ENCODE peak calls at places on chromosomes 5 and 9, in four cellular contexts. G is CD8-positive, alpha-beta T cell; N is OCI-LY7; L is neural crest cell. E is an unnamed sample.
A peak's percentile ranks its signal among the peaks of the same experiment; 100 is the strongest.

GRCh38 chr5:58266402-58266801 is 193.5 kb downstream of the PLK2 start:
- DNase-seq in G (no peak), N (no peak), L (no peak), E (no peak)

GRCh38 chr5:133531634-133532033 is 80.7 kb downstream of the FSTL4 start:
- DNase-seq in G (no peak), N (no peak), L (no peak), E (no peak)

GRCh38 chr9:81906656-81907055 is 21.6 kb upstream of the SPATA31D4 start:
- DNase-seq in G (no peak), N (no peak), L (no peak), E (no peak)

GRCh38 chr9:108521063-108521462 is 334.7 kb downstream of the ACTL7B start:
- DNase-seq in G (no peak), N (no peak), L (no peak), E (no peak)

GRCh38 chr5:74643160-74643562 is 2.6 kb upstream of the ENC1 start:
- DNase-seq in G (no peak), N (no peak), L (no peak), E (no peak)

GRCh38 chr9:107425110-107426025 is 64.2 kb downstream of the KLF4 start:
- DNase-seq in G (peak; percentile 6), N (peak; percentile 34), L (peak; percentile 78), E (peak; percentile 60)

GRCh38 chr5:106423109-106423897 is 1247.4 kb downstream of the EFNA5 start:
- DNase-seq in G (no peak), N (no peak), L (no peak), E (peak; percentile 68)

GRCh38 chr5:77176429-77176828 is 34.1 kb upstream of the PDE8B start:
- DNase-seq in G (no peak), N (no peak), L (no peak), E (no peak)

GRCh38 chr9:76654575-76654974 is 109.7 kb upstream of the PCA3 start:
- DNase-seq in G (no peak), N (no peak), L (no peak), E (no peak)
- TF ChIP-seq CTCF in G (no peak), N (no peak), L (no peak), E (no peak)

DNA sequence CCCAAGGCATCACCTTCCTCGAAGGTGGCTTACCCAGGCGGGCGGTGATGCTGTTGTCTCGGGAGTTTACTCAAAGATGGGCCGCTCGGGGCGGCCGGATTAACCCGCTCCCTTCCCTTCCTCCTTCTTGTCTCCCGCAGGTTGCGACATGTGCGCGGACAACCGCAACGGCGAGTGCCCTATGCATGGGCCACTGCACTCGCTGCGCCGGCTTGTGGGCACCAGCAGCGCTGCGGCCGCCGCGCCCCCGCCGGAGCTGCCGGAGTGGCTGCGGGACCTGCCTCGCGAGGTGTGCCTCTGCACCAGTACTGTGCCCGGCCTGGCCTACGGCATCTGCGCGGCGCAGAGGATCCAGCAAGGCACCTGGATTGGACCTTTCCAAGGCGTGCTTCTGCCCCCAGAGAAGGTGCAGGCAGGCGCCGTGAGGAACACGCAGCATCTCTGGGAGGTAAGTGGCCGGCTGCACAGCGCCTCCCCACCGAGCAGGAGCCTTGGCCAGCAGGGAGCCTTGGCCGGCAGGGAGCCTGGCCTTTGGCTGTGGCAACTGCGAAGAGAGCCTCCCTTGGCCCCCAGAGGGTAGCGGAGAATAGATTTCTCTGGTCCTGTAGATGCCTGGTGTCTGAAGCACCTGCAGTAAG is 10.6 kb downstream of the PRDM6 start:
- DNase-seq in G (no peak), N (no peak), L (peak; percentile 38), E (no peak)
- TF ChIP-seq CTCF in G (no peak), N (no peak), L (peak; percentile 46), E (no peak)

GRCh38 chr5:141412853-141413539 is at the start of gene PCDHGA10:
- DNase-seq in G (peak; percentile 26), N (peak; percentile 70), L (peak; percentile 37), E (peak; percentile 86)
- TF ChIP-seq CTCF in G (peak; percentile 82), N (peak; percentile 88), L (peak; percentile 76), E (peak; percentile 77)

DNA sequence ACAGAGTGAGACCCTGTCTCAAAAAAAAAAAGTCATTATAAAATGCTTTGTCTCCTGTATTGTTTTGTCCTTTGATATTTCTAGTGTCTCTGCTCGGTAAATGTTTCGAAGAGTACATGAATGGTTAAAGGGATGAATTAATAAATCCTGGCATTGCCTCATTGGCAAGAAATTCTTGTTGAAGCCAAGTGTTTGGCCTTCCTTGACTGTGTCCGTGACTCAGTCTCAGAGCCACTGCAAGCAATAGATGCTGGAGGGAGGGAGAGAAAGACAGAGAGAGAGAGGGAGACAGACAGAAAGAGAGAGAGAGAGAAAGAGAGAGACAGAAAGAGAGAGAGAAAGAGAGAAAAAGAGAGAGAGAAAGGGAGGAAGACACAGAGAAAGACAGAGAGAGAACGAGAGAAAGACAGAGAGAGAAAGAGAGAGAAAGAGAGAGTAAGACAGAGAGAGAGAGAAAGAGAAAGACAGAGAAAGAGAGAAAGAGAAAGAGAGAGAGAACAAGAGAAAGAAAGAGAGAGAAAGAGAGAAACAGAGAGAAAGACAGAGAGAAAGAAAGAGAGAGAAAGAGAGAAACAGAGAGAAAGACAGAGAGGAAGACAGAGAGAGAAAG is 72.6 kb upstream of the RXRA start:
- DNase-seq in G (no peak), N (no peak), L (no peak), E (no peak)
- TF ChIP-seq CTCF in G (peak; percentile 17), N (no peak), L (no peak), E (no peak)

GRCh38 chr5:140635291-140636257 is 2.6 kb upstream of the CD14 start:
- DNase-seq in G (no peak), N (no peak), L (no peak), E (no peak)
- TF ChIP-seq CTCF in G (no peak), N (no peak), L (no peak), E (no peak)

E was measured in GM12865.